ENCODE peak calls at places on chromosomes 6 and 20, in ten cellular contexts. R is stimulated activated CD4-positive, alpha-beta T cell treated with anti-CD3 and anti-CD28 coated beads, Interleukin-12 subunit alpha, Interleukin-12 subunit beta, amount 100 ng/mL, for 48 hours; C is naive thymus-derived CD8-positive, alpha-beta T cell; U is activated CD8-positive, alpha-beta memory T cell treated with anti-CD3 and anti-CD28 coated beads, Interleukin-2, amount 10 ng/mL, durations not matched to agents 7 days and 5 days; V is GM20000; Z is astrocyte of the spinal cord; J is RPMI7951; B is fibroblast of pulmonary artery; Y is Calu3; W is GM04503. X is an unnamed sample.

GRCh38 chr20:25622450-25623224 is 1.2 kb downstream of the NANP start:
- DNase-seq in R (no peak), C (no peak), U (no peak), V (no peak), Z (peak), J (no peak), B (peak), Y (no peak), W (no peak), X (no peak)

GRCh38 chr6:40545954-40546353 is 41.2 kb downstream of the LRFN2 start:
- DNase-seq in R (no peak), C (no peak), U (no peak), V (no peak), Z (no peak), J (no peak), B (no peak), Y (no peak), W (no peak), X (peak)

GRCh38 chr6:155224031-155224451 is 39.8 kb upstream of the CLDN20 start:
- DNase-seq in R (peak), C (no peak), U (peak), V (peak), Z (peak), J (peak), B (peak), Y (peak), W (no peak), X (no peak)

GRCh38 chr20:44208770-44209169 is 1.8 kb downstream of the OSER1 start:
- DNase-seq in R (no peak), C (no peak), U (no peak), V (no peak), Z (peak), J (no peak), B (no peak), Y (no peak), W (no peak), X (no peak)

GRCh38 chr20:45373353-45374100 is 4.6 kb downstream of the TP53TG5 start:
- DNase-seq in R (peak), C (peak), U (peak), V (peak), Z (peak), J (peak), B (peak), Y (peak), W (no peak), X (peak)

GRCh38 chr20:38450412-38450975 is 15.4 kb upstream of the SNHG17 start:
- DNase-seq in R (no peak), C (no peak), U (no peak), V (no peak), Z (peak), J (peak), B (peak), Y (no peak), W (no peak), X (no peak)

GRCh38 chr20:34538671-34539123 is 19.8 kb upstream of the MAP1LC3A start:
- DNase-seq in R (peak), C (peak), U (peak), V (peak), Z (peak), J (peak), B (peak), Y (peak), W (no peak), X (peak)

GRCh38 chr6:2744206-2744771 is 6.4 kb downstream of the MYLK4 start:
- DNase-seq in R (no peak), C (no peak), U (no peak), V (no peak), Z (no peak), J (no peak), B (peak), Y (no peak), W (no peak), X (peak)

GRCh38 chr20:33392016-33392415 is 9.3 kb downstream of the CDK5RAP1 start:
- DNase-seq in R (no peak), C (no peak), U (no peak), V (no peak), Z (peak), J (peak), B (no peak), Y (no peak), W (peak), X (peak)

GRCh38 chr20:63453029-63453523 is 19.4 kb downstream of the KCNQ2 start:
- DNase-seq in R (no peak), C (no peak), U (no peak), V (peak), Z (no peak), J (peak), B (no peak), Y (peak), W (no peak), X (peak)

GRCh38 chr6:96795481-96795880 is 41.8 kb downstream of the GPR63 start:
- DNase-seq in R (no peak), C (no peak), U (no peak), V (peak), Z (no peak), J (no peak), B (no peak), Y (no peak), W (no peak), X (no peak)

GRCh38 chr6:106508836-106509235 is 120.5 kb downstream of the RTN4IP1 start:
- DNase-seq in R (no peak), C (no peak), U (no peak), V (no peak), Z (no peak), J (no peak), B (peak), Y (no peak), W (no peak), X (no peak)

GRCh38 chr6:167044696-167045095 is 45.5 kb downstream of the CEP43 start:
- DNase-seq in R (no peak), C (no peak), U (no peak), V (no peak), Z (no peak), J (no peak), B (no peak), Y (no peak), W (peak), X (no peak)

GRCh38 chr20:43926691-43927090 is 12.0 kb downstream of the TOX2 start:
- DNase-seq in R (no peak), C (no peak), U (no peak), V (no peak), Z (no peak), J (no peak), B (no peak), Y (no peak), W (no peak), X (no peak)

GRCh38 chr20:9427977-9428607 is 86.3 kb upstream of the LAMP5 start:
- DNase-seq in R (no peak), C (no peak), U (no peak), V (no peak), Z (no peak), J (no peak), B (no peak), Y (no peak), W (no peak), X (no peak)

GRCh38 chr20:60481742-60482133 is 523.5 kb downstream of the CDH26 start:
- DNase-seq in R (no peak), C (no peak), U (no peak), V (no peak), Z (no peak), J (no peak), B (no peak), Y (no peak), W (no peak), X (no peak)

GRCh38 chr6:106125925-106126435 is 39.8 kb downstream of the PRDM1 start:
- DNase-seq in R (peak), C (no peak), U (peak), V (no peak), Z (no peak), J (peak), B (no peak), Y (no peak), W (no peak), X (no peak)

GRCh38 chr6:83313880-83314279 is 117.0 kb downstream of the ME1 start:
- DNase-seq in R (no peak), C (no peak), U (no peak), V (no peak), Z (no peak), J (no peak), B (no peak), Y (no peak), W (no peak), X (no peak)

GRCh38 chr20:16191496-16191895 is 381.8 kb downstream of the KIF16B start:
- DNase-seq in R (no peak), C (no peak), U (no peak), V (no peak), Z (no peak), J (no peak), B (no peak), Y (no peak), W (no peak), X (no peak)

GRCh38 chr6:79225718-79226117 is 8.8 kb downstream of the HMGN3 start:
- DNase-seq in R (no peak), C (no peak), U (no peak), V (no peak), Z (no peak), J (no peak), B (no peak), Y (no peak), W (no peak), X (no peak)

GRCh38 chr6:166008441-166009369 is 158.9 kb downstream of the TBXT start:
- DNase-seq in R (no peak), C (no peak), U (no peak), V (no peak), Z (peak), J (peak), B (peak), Y (no peak), W (no peak), X (peak)

GRCh38 chr20:15278041-15278440 is 940.6 kb upstream of the FLRT3 start:
- DNase-seq in R (no peak), C (no peak), U (no peak), V (no peak), Z (no peak), J (no peak), B (no peak), Y (no peak), W (no peak), X (no peak)

X was measured in left kidney.